ENCODE peak calls at places on chromosome 3, in nine cellular contexts. Z, N, G, V, L, Y, M, T and R are unnamed samples.
A peak's percentile ranks its signal among the peaks of the same experiment; 100 is the strongest.

GRCh38 chr3:71380096-71380495 is 203.4 kb downstream of the FOXP1 start:
- DNase-seq in G (peak; percentile 31), N (no peak), T (no peak), Z (no peak), L (no peak), V (no peak), Y (no peak), M (no peak), R (no peak)

GRCh38 chr3:186589856-186590579 is 19.5 kb downstream of the DNAJB11 start:
- DNase-seq in Z (no peak), M (peak; percentile 34), N (no peak), L (no peak), T (no peak), Y (no peak), G (no peak), V (no peak), R (no peak)

GRCh38 chr3:78410077-78410476 is 1357.7 kb downstream of the ROBO1 start:
- DNase-seq in V (no peak), N (no peak), T (no peak), L (no peak), Z (no peak), G (no peak), M (no peak), Y (no peak), R (no peak)

GRCh38 chr3:196419386-196419785 is 12.8 kb downstream of the UBXN7 start:
- DNase-seq in N (no peak), G (no peak), Z (no peak), M (no peak), V (no peak), Y (no peak), L (no peak), T (no peak), R (no peak)

GRCh38 chr3:125123455-125123854 is 67.7 kb upstream of the HEG1 start:
- DNase-seq in T (no peak), Z (no peak), L (no peak), N (no peak), G (no peak), V (no peak), M (no peak), Y (no peak), R (no peak)

GRCh38 chr3:41836360-41837134 is 125.4 kb downstream of the ULK4 start:
- DNase-seq in N (no peak), G (no peak), V (no peak), L (no peak), T (no peak), Z (no peak), Y (no peak), M (no peak), R (no peak)

GRCh38 chr3:23806322-23807160 is 786 bp downstream of the UBE2E1 start:
- DNase-seq in M (no peak), G (peak; percentile 38), L (peak; percentile 31), Z (no peak), Y (no peak), N (no peak), T (peak; percentile 75), V (no peak), R (peak; percentile 25)

GRCh38 chr3:107429330-107430181 is 52.3 kb downstream of the CCDC54 start:
- DNase-seq in Y (peak; percentile 68), M (peak; percentile 67), V (peak; percentile 61), G (peak; percentile 81), N (peak; percentile 50), T (peak; percentile 92), L (peak; percentile 91), Z (peak; percentile 76), R (peak; percentile 82)

GRCh38 chr3:17407576-17407975 is 334.9 kb downstream of the TBC1D5 start:
- DNase-seq in T (no peak), G (no peak), V (no peak), Y (no peak), Z (no peak), M (no peak), L (no peak), N (no peak), R (no peak)

GRCh38 chr3:43181202-43181910 is 75.5 kb upstream of the POMGNT2 start:
- DNase-seq in N (no peak), T (no peak), G (no peak), M (no peak), Y (no peak), L (no peak), V (no peak), Z (no peak), R (no peak)

GRCh38 chr3:31445701-31446100 is 87.0 kb upstream of the STT3B start:
- DNase-seq in Z (no peak), V (no peak), G (no peak), T (no peak), Y (no peak), M (no peak), L (no peak), N (no peak), R (no peak)

GRCh38 chr3:10274601-10275000 is 18.1 kb downstream of the GHRL start:
- DNase-seq in L (no peak), M (no peak), N (no peak), V (no peak), G (no peak), T (no peak), Z (no peak), Y (no peak), R (no peak)

GRCh38 chr3:46930945-46931403 is 45.6 kb downstream of the CCDC12 start:
- DNase-seq in L (no peak), Z (no peak), M (no peak), T (peak; percentile 46), Y (no peak), N (peak; percentile 70), V (no peak), G (no peak), R (no peak)

GRCh38 chr3:50608278-50608677 is 3.3 kb downstream of the CISH start:
- DNase-seq in V (no peak), T (no peak), L (no peak), M (no peak), N (no peak), G (no peak), Z (no peak), Y (no peak), R (no peak)
- H3K4me3 ChIP-seq in V (no peak overlapping the region), T (no peak overlapping the region), L (no peak overlapping the region), M (no peak overlapping the region), N (peak overlapping the region; percentile 95), G (no peak overlapping the region), Z (no peak overlapping the region), Y (no peak overlapping the region), R (no peak overlapping the region)

DNA sequence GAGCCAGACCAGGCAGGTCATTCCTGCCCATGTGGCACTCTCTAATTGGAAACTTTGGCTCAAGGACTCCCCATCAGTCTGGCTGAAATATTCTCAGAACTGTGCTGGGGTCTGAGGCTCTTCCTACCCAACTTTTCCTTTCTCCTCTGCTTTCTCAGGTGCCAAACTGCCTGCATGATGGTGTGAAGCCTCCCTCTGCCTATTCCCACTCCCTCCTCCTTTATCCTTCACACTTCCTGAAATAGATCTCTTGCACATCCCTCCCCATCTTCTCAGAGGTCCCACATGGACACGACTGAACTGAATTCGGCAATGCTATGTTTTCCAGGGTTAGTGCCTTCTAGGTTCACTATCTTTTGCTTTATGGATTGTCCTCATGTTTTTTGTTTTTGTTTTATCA is 12.5 kb downstream of the LIPH start:
- DNase-seq in G (no peak), T (no peak), L (no peak), Z (no peak), M (no peak), V (no peak), N (no peak), Y (no peak), R (no peak)
- H3K27ac ChIP-seq in G (no peak overlapping the region), T (no peak overlapping the region), L (no peak overlapping the region), Z (no peak overlapping the region), M (no peak overlapping the region), V (peak overlapping the region; percentile 5), N (no peak overlapping the region), Y (no peak overlapping the region), R (no peak overlapping the region)

DNA sequence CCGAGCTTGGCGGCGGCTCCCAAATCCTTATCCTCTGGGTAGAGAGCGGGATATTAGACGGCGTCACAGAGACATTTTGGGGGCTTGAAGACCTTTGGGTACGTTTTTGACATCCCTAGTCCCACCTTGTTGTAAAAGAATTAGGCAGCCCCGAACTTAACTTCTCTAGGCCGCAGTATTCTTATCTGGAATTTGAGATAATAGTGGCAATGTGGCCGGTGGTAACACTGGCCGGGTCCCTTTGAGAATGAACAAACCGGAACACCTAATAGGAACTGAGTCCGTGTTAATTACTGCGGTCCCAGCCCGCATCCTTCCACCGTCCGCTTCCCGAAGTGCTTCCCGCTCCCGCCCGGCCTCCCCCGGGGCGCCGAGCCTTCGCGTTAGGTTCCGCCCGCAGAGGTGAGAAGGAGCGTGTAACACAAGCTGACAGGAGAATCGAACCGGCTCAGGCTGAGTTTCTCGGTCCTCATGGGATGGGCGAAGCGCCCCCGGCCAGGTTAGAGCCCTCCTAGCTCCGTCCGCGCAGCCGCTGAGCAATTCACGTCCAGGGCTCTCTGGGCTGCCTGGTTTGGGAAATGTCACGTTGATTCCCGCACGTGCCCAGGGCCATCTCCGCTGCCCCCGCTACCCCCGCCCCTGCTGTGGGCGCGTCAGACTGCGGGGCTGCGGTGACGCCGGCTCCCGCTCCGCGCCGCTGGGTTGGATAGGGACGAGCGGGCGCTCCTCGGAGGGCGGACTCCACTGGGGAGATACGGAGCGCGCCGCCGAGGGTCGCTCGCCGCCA is 826 bp downstream of the CLDN11 start:
- DNase-seq in V (no peak), M (no peak), Z (no peak), Y (no peak), G (no peak), N (peak; percentile 57), L (peak; percentile 46), T (peak; percentile 65), R (peak; percentile 57)
- TF ChIP-seq CTCF in V (no peak), M (no peak), Z (no peak), Y (no peak), G (no peak), N (no peak), L (no peak), T (no peak), R (no peak)

GRCh38 chr3:139293665-139294023 is 50.2 kb upstream of the MRPS22 start:
- DNase-seq in Z (no peak), V (no peak), G (no peak), N (no peak), Y (no peak), M (no peak), T (no peak), L (no peak), R (no peak)

GRCh38 chr3:139291276-139292051 is 52.4 kb upstream of the MRPS22 start:
- DNase-seq in Z (no peak), V (no peak), L (peak; percentile 32), T (no peak), Y (no peak), M (no peak), N (no peak), G (no peak), R (no peak)

GRCh38 chr3:139292933-139293664 is 50.7 kb upstream of the MRPS22 start:
- DNase-seq in Z (no peak), G (no peak), L (peak; percentile 77), Y (no peak), M (no peak), N (peak; percentile 18), T (no peak), V (no peak), R (no peak)

GRCh38 chr3:139289866-139290524 is 53.8 kb upstream of the MRPS22 start:
- DNase-seq in V (no peak), L (no peak), M (no peak), Y (no peak), N (no peak), Z (no peak), G (no peak), T (no peak), R (no peak)

DNA sequence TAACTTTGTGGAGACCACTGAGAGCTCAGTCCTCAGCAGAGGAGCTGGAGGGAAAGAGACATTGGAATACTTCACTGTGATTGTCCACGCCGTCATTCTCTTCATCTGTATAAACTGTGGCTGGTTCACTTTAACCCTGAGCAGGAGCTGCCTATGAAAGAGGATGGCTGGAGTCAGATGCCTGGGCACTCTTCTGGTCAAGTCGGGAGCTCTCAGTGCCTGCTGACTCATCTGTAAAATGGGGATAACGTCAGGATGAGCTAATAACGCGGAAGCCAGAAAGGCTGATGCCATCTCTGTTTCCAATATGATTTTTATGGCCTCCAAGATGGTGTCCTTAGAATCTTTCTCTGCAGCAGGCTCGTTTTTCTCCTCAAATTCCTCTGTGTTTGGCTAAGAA is 51.6 kb upstream of the MRPS22 start:
- DNase-seq in G (no peak), N (no peak), M (no peak), Y (no peak), T (no peak), V (no peak), L (no peak), Z (no peak), R (no peak)
- H3K4me3 ChIP-seq in G (no peak overlapping the region), N (no peak overlapping the region), M (no peak overlapping the region), Y (no peak overlapping the region), T (no peak overlapping the region), V (no peak overlapping the region), L (no peak overlapping the region), Z (no peak overlapping the region), R (no peak overlapping the region)